ENCODE peak calls at places on chromosome 2, in nine cellular contexts. E is NCI-H1417; G is small intestine; Q is NCI-H774; M is LHCN-M2; D is AG04449; F is stimulated activated CD4-positive, alpha-beta T cell treated with anti-CD3 and anti-CD28 coated beads, Interleukin-4, amount 100 ng/mL, for 48 hours; P is adrenal gland; T is HFFc6. I is an unnamed sample.

GRCh38 chr2:12044857-12045256 is 298.4 kb downstream of the LPIN1 start:
- DNase-seq in E (no peak), G (no peak), Q (no peak), M (no peak), D (no peak), F (no peak), P (no peak), T (no peak), I (no peak)

GRCh38 chr2:175579646-175580045 is 398.1 kb upstream of the ATP5MC3 start:
- DNase-seq in E (no peak), G (no peak), Q (no peak), M (no peak), D (no peak), F (no peak), P (no peak), T (no peak), I (no peak)

GRCh38 chr2:65055427-65056214 is 595 bp upstream of the CEP68 start:
- DNase-seq in E (peak), G (no peak), Q (peak), M (no peak), D (no peak), F (no peak), P (no peak), T (no peak), I (no peak)

GRCh38 chr2:1295740-1296139 is 117.5 kb upstream of the TPO start:
- DNase-seq in E (no peak), G (no peak), Q (no peak), M (no peak), D (no peak), F (no peak), P (no peak), T (no peak), I (no peak)

GRCh38 chr2:159617651-159618050 is 1.3 kb upstream of the BAZ2B start:
- DNase-seq in E (peak), G (peak), Q (peak), M (no peak), D (no peak), F (no peak), P (no peak), T (no peak), I (no peak)

GRCh38 chr2:177557794-177558193 is 165.2 kb downstream of the AGPS start:
- DNase-seq in E (no peak), G (no peak), Q (no peak), M (no peak), D (no peak), F (no peak), P (no peak), T (no peak), I (no peak)

GRCh38 chr2:120876526-120877280 is 141.0 kb downstream of the GLI2 start:
- DNase-seq in E (no peak), G (no peak), Q (no peak), M (no peak), D (no peak), F (no peak), P (peak), T (no peak), I (no peak)

GRCh38 chr2:850429-850828 is 100.2 kb upstream of the SNTG2 start:
- DNase-seq in E (no peak), G (no peak), Q (no peak), M (no peak), D (no peak), F (no peak), P (no peak), T (no peak), I (no peak)

GRCh38 chr2:227822416-227823003 is 8.9 kb downstream of the CCL20 start:
- DNase-seq in E (no peak), G (no peak), Q (no peak), M (peak), D (no peak), F (no peak), P (no peak), T (no peak), I (no peak)

GRCh38 chr2:214203744-214204289 is 207.0 kb upstream of the VWC2L start:
- DNase-seq in E (no peak), G (no peak), Q (no peak), M (peak), D (no peak), F (no peak), P (no peak), T (peak), I (peak)

GRCh38 chr2:45696708-45697107 is 45.2 kb downstream of the PRKCE start:
- DNase-seq in E (no peak), G (no peak), Q (no peak), M (no peak), D (no peak), F (no peak), P (no peak), T (no peak), I (no peak)

GRCh38 chr2:23624378-23624777 is 239.4 kb downstream of the KLHL29 start:
- DNase-seq in E (peak), G (peak), Q (no peak), M (no peak), D (no peak), F (peak), P (no peak), T (no peak), I (no peak)

GRCh38 chr2:19714926-19715325 is 186.9 kb downstream of the TTC32 start:
- DNase-seq in E (no peak), G (no peak), Q (no peak), M (peak), D (no peak), F (no peak), P (no peak), T (no peak), I (peak)

GRCh38 chr2:31428001-31428418 is 13.5 kb upstream of the XDH start:
- DNase-seq in E (no peak), G (peak), Q (no peak), M (peak), D (no peak), F (no peak), P (no peak), T (peak), I (peak)

GRCh38 chr2:231162036-231162345 is 36.4 kb upstream of the ARMC9 start:
- DNase-seq in E (no peak), G (no peak), Q (no peak), M (peak), D (peak), F (no peak), P (no peak), T (peak), I (peak)

GRCh38 chr2:152525277-152525838 is 190.4 kb downstream of the FMNL2 start:
- DNase-seq in E (no peak), G (peak), Q (no peak), M (peak), D (no peak), F (no peak), P (peak), T (peak), I (peak)

GRCh38 chr2:29050591-29050990 is 23.7 kb downstream of the PCARE start:
- DNase-seq in E (peak), G (no peak), Q (no peak), M (no peak), D (no peak), F (no peak), P (no peak), T (no peak), I (no peak)

GRCh38 chr2:43592443-43592842 is 3.4 kb downstream of the THADA start:
- DNase-seq in E (peak), G (no peak), Q (no peak), M (peak), D (peak), F (no peak), P (no peak), T (peak), I (no peak)

GRCh38 chr2:31333046-31333445 is 81.5 kb downstream of the XDH start:
- DNase-seq in E (no peak), G (no peak), Q (no peak), M (no peak), D (no peak), F (no peak), P (no peak), T (no peak), I (no peak)

GRCh38 chr2:39119732-39120520 is 925 bp downstream of the SOS1 start:
- DNase-seq in E (peak), G (peak), Q (peak), M (peak), D (no peak), F (peak), P (peak), T (peak), I (peak)

GRCh38 chr2:68811364-68811763 is 59.8 kb downstream of the BMP10 start:
- DNase-seq in E (no peak), G (no peak), Q (no peak), M (peak), D (no peak), F (no peak), P (peak), T (no peak), I (peak)

GRCh38 chr2:194203898-194204297 is 1453.1 kb upstream of the SLC39A10 start:
- DNase-seq in E (no peak), G (no peak), Q (no peak), M (peak), D (no peak), F (no peak), P (no peak), T (no peak), I (peak)

GRCh38 chr2:239952665-239953417 is 72.3 kb downstream of the NDUFA10 start:
- DNase-seq in E (no peak), G (no peak), Q (no peak), M (no peak), D (no peak), F (no peak), P (no peak), T (no peak), I (no peak)

GRCh38 chr2:168470880-168471475 is 14.9 kb downstream of the CERS6 start:
- DNase-seq in E (no peak), G (no peak), Q (no peak), M (no peak), D (no peak), F (no peak), P (no peak), T (no peak), I (no peak)

GRCh38 chr2:136058951-136059530 is 58.9 kb downstream of the CXCR4 start:
- DNase-seq in E (no peak), G (no peak), Q (no peak), M (no peak), D (no peak), F (no peak), P (no peak), T (no peak), I (no peak)

GRCh38 chr2:105538840-105539239 is 140.0 kb upstream of the FHL2 start:
- DNase-seq in E (no peak), G (no peak), Q (no peak), M (no peak), D (no peak), F (no peak), P (no peak), T (no peak), I (no peak)

GRCh38 chr2:18611184-18611583 is 21.8 kb upstream of the NT5C1B start:
- DNase-seq in E (no peak), G (no peak), Q (peak), M (no peak), D (no peak), F (no peak), P (no peak), T (no peak), I (peak)

GRCh38 chr2:38754049-38754448 is 2.9 kb upstream of the SRSF7 start:
- DNase-seq in E (no peak), G (no peak), Q (no peak), M (no peak), D (no peak), F (no peak), P (no peak), T (no peak), I (no peak)

GRCh38 chr2:227471924-227472264 is at the start of gene AGFG1:
- DNase-seq in E (peak), G (peak), Q (peak), M (peak), D (no peak), F (peak), P (peak), T (peak), I (peak)